ENCODE peak calls at places on chromosomes 3 and 15, in nine cellular contexts. U is HEK293T; H is activated CD4-positive, alpha-beta T cell treated with anti-CD3 and anti-CD28 coated beads, Interleukin-2, amount 10 ng/mL, durations not matched to agents 7 days and 5 days; V is A172; K is memory B cell; G is T-helper 2 cell; X is mesothelial cell of epicardium; N is kidney epithelial cell; C is D721Med. I is an unnamed sample.

GRCh38 chr3:146504546-146505197 is 35.3 kb upstream of the PLSCR2 start:
- DNase-seq in H (no peak), N (no peak), G (no peak), C (no peak), V (no peak), K (no peak), U (no peak), X (no peak), I (no peak)

GRCh38 chr3:53834429-53835095 is 11.7 kb downstream of the CHDH start:
- DNase-seq in G (no peak), V (no peak), K (no peak), U (no peak), N (no peak), X (no peak), H (no peak), C (no peak), I (peak)

GRCh38 chr3:129023909-129024308 is 22.8 kb downstream of the EFCC1 start:
- DNase-seq in V (no peak), K (no peak), H (no peak), N (no peak), X (no peak), U (no peak), G (no peak), C (no peak), I (no peak)

GRCh38 chr3:177878192-177878591 is 658.0 kb upstream of the KCNMB2 start:
- DNase-seq in N (no peak), C (no peak), H (no peak), V (no peak), U (no peak), K (no peak), G (no peak), X (no peak), I (no peak)

GRCh38 chr3:173465112-173465511 is 67.6 kb downstream of the NLGN1 start:
- DNase-seq in H (no peak), X (no peak), U (no peak), K (no peak), C (no peak), G (no peak), V (peak), N (peak), I (peak)

GRCh38 chr3:39900462-39901002 is 91.1 kb downstream of the MYRIP start:
- DNase-seq in N (no peak), X (no peak), U (no peak), C (no peak), V (no peak), H (no peak), G (no peak), K (no peak), I (no peak)

GRCh38 chr3:161395115-161395514 is 23.8 kb upstream of the SPTSSB start:
- DNase-seq in G (no peak), X (no peak), N (no peak), C (no peak), V (no peak), K (no peak), H (peak), U (no peak), I (no peak)

GRCh38 chr3:189419683-189420082 is 211.5 kb upstream of the TP63 start:
- DNase-seq in G (no peak), U (no peak), N (peak), H (no peak), V (no peak), X (no peak), C (no peak), K (no peak), I (no peak)

GRCh38 chr3:25904248-25904647 is 114.4 kb downstream of the OXSM start:
- DNase-seq in U (no peak), H (no peak), N (no peak), C (no peak), X (no peak), G (no peak), V (no peak), K (no peak), I (no peak)

GRCh38 chr15:90903733-90904536 is 833 bp downstream of the MAN2A2 start:
- DNase-seq in C (no peak), G (no peak), H (no peak), K (no peak), U (peak), X (no peak), N (no peak), V (no peak), I (no peak)

GRCh38 chr3:67349551-67350174 is 304.7 kb downstream of the SUCLG2 start:
- DNase-seq in H (no peak), N (peak), K (no peak), V (peak), U (no peak), X (no peak), G (no peak), C (no peak), I (no peak)

GRCh38 chr15:83287541-83288027 is 3.1 kb upstream of the BNC1 start:
- DNase-seq in C (no peak), U (no peak), X (no peak), G (no peak), V (peak), K (no peak), N (peak), H (no peak), I (peak)